ENCODE peak calls at places on chromosomes 12 and 14, in four cellular contexts. V is heart right ventricle, N is MM.1S, F is Peyer's patch. Q is an unnamed sample.

GRCh38 chr12:51536159-51536558 is 54.9 kb upstream of the SCN8A start:
- DNase-seq in V (no peak), N (no peak), F (no peak), Q (no peak)

GRCh38 chr12:80320121-80320678 is 123.8 kb upstream of the PTPRQ start:
- DNase-seq in V (no peak), N (no peak), F (no peak), Q (no peak)

GRCh38 chr14:31541702-31542101 is 19.5 kb upstream of the NUBPL start:
- DNase-seq in V (no peak), N (no peak), F (no peak), Q (no peak)

GRCh38 chr12:49678711-49679110 is 28.5 kb downstream of the FMNL3 start:
- DNase-seq in V (no peak), N (no peak), F (no peak), Q (no peak)

GRCh38 chr14:105199093-105199492 is 18.0 kb upstream of the NUDT14 start:
- DNase-seq in V (peak; percentile 70), N (no peak), F (no peak), Q (no peak)

GRCh38 chr12:100675432-100675831 is 101.9 kb downstream of the GAS2L3 start:
- DNase-seq in V (no peak), N (no peak), F (no peak), Q (no peak)

GRCh38 chr12:105483691-105484090 is 153.2 kb downstream of the C12orf75 start:
- DNase-seq in V (no peak), N (no peak), F (no peak), Q (no peak)

GRCh38 chr12:23742574-23742973 is 206.9 kb downstream of the SOX5 start:
- DNase-seq in V (no peak), N (no peak), F (no peak), Q (no peak)

GRCh38 chr14:38053684-38054083 is 154.0 kb upstream of the SSTR1 start:
- DNase-seq in V (no peak), N (no peak), F (no peak), Q (no peak)

GRCh38 chr14:73774671-73775070 is 60.5 kb upstream of the PNMA1 start:
- DNase-seq in V (no peak), N (no peak), F (no peak), Q (no peak)

GRCh38 chr12:102848832-102849231 is 68.2 kb downstream of the PAH start:
- DNase-seq in V (no peak), N (no peak), F (no peak), Q (no peak)

GRCh38 chr12:114411081-114411836 is 5.3 kb upstream of the TBX5 start:
- DNase-seq in V (no peak), N (no peak), F (no peak), Q (no peak)

GRCh38 chr14:82003418-82003817 is 469.8 kb upstream of the SEL1L start:
- DNase-seq in V (no peak), N (no peak), F (no peak), Q (no peak)

DNA sequence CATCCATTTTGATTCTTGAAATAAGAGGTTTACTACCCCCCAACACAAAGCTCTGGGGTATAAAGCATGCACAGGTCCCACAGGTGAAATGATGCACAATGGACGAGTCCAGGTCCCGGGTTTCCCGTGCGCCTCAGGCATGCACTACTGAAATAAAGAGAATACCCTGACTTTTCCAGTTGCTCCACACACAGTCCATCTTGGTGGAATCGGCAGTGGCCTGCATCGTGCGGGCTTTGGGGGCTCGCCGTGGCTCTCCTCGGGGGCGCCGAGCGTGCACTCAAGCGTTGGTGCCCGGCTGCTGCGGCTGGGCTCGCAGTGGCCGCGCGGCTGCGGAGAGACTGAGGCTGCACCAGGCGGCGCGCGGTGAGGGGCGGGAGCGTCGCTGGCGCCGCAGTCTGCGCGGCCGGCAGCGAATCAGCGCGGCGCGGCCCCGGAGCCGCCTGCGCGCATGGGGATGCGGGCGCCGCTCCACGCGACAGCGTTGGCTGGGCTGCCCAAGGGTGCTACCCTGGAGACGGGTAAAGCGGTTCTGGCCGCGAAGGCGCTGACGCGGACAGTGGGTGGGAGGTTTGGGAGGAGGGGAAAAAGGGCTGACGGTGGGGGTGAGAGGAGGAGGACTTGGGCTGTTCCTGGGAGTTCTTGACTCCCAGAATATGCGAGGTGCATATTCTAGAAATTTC is 53.8 kb upstream of the CCDC175 start:
- DNase-seq in V (no peak), N (no peak), F (peak; percentile 47), Q (no peak)
- H3K4me3 ChIP-seq in V (peak overlapping the region; percentile 12), N (no peak overlapping the region), F (no peak overlapping the region), Q (no peak overlapping the region)

DNA sequence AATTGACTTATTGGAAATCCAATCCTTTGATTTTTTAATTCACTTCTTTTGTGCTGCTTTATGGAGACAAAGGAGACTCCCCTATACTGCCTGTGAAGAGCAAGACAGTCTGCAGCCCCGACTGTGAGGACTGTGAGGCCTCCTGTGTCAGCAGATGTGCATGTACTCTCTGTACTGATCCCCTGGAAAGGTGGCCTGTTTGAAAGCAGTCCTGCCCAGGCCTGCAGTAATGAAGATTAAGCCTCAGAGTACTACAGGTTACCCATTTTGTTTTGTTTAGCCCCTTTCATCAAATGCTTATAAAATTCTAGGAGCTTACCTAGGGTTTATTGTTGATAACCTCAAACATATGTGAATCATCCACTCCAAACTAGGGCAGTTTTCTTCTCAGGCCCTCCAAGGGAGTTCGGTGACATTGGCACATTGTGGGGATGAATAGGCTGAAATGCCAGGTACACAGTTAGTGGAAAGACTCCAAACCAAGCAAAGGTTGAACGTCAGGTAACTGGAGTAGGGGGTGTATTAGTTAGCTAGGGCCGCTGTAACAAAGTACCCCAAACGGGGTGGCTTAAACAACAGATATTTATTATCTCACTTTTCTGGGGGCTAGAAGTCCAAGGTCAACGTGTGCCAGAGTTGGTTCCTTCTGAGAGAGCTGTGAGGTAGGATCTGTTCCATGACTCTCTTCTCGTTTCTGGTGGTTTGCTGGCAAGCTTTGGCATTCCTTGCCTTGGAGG is 208.7 kb upstream of the BCL2L14 start:
- DNase-seq in V (no peak), N (no peak), F (no peak), Q (no peak)
- H3K27ac ChIP-seq in V (peak overlapping the region; percentile 87), N (no peak overlapping the region), F (peak overlapping the region; percentile 63), Q (no peak overlapping the region)

GRCh38 chr14:63282997-63283396 is 35.7 kb downstream of the GPHB5 start:
- DNase-seq in V (no peak), N (no peak), F (no peak), Q (no peak)
- H3K4me3 ChIP-seq in V (no peak overlapping the region), N (no peak overlapping the region), F (no peak overlapping the region), Q (no peak overlapping the region)

GRCh38 chr14:71290301-71290700 is 383.0 kb downstream of the PCNX1 start:
- DNase-seq in V (no peak), N (no peak), F (no peak), Q (no peak)
- H3K27ac ChIP-seq in V (no peak overlapping the region), N (peak overlapping the region; percentile 93), F (no peak overlapping the region), Q (no peak overlapping the region)

GRCh38 chr12:34376133-34376799 is 354.0 kb downstream of the ALG10 start:
- DNase-seq in V (no peak), N (no peak), F (no peak), Q (no peak)
- H3K4me3 ChIP-seq in V (no peak overlapping the region), N (no peak overlapping the region), F (no peak overlapping the region), Q (no peak overlapping the region)

GRCh38 chr14:19828314-19828713 is 24.7 kb downstream of the OR4N2 start:
- DNase-seq in V (no peak), N (no peak), F (no peak), Q (no peak)

GRCh38 chr14:19823765-19824164 is 20.2 kb downstream of the OR4N2 start:
- DNase-seq in V (no peak), N (no peak), F (no peak), Q (no peak)

GRCh38 chr14:19823178-19823577 is 19.6 kb downstream of the OR4N2 start:
- DNase-seq in V (no peak), N (no peak), F (no peak), Q (no peak)
- H3K27ac ChIP-seq in V (no peak overlapping the region), N (no peak overlapping the region), F (no peak overlapping the region), Q (no peak overlapping the region)

GRCh38 chr12:13206560-13206897 is 10.0 kb downstream of the EMP1 start:
- DNase-seq in V (no peak), N (no peak), F (no peak), Q (no peak)

GRCh38 chr12:13200841-13201240 is 4.3 kb downstream of the EMP1 start:
- DNase-seq in V (no peak), N (no peak), F (no peak), Q (no peak)

GRCh38 chr12:13204428-13204827 is 7.9 kb downstream of the EMP1 start:
- DNase-seq in V (no peak), N (no peak), F (no peak), Q (no peak)

GRCh38 chr12:13205809-13206559 is 9.5 kb downstream of the EMP1 start:
- DNase-seq in V (no peak), N (no peak), F (no peak), Q (no peak)

DNA sequence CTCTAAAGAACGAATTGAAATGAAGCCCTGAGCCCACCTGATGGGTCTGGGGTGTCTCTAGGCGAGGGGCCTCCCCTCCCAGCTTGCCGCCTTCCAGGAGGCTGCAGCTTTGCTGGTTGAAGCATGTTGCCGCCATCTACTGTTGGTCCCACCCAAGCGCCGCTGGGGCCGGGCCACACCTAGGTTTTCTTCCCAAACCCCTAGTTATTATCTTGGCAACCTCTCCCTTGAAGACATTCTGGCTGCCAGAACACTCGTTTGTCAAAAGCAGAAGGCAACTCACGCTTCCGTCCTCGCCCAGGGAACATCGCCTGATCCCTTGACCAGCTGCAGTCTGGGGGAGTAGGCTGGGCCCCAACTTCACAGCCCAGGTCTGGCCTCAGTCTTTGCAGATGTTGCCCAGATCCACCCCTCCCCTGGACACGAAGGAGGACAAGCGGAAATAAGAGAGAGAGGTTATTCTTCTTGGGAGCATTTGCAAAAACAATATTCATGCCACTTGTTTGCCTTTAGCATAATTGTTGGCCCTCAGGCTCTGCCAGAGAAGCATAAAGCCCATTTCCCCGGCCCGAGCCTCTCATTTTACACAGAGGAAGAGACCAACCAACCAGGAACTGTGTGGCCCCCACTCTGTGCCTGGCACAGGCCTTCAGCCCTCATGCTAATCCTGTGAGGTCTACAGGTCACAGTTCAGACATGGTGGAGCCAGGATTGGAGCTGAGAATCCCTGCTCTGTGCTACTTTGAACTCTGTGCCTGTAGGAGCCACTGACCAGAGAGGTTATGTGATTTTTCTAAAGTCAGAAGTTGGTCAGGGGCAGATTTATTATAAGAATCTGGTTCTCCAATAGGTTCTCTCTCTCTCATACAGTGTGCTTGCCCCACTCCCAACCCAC is 6.7 kb downstream of the EMP1 start:
- DNase-seq in V (peak; percentile 58), N (peak; percentile 31), F (no peak), Q (no peak)
- H3K4me3 ChIP-seq in V (peak overlapping the region; percentile 71), N (no peak overlapping the region), F (no peak overlapping the region), Q (no peak overlapping the region)

Q was measured in CD4-positive, alpha-beta memory T cell.